ENCODE peak calls at places on chromosomes 2 and 18, in seven cellular contexts. R is SK-N-SH, C is A549, W is HCT116, I is K562, P is HepG2, K is GM12878. F is an unnamed sample.

GRCh38 chr2:26605195-26605968 is 35.8 kb downstream of the CIB4 start:
- DNase-seq in P (peak), K (peak), I (peak), C (peak), R (peak), W (peak), F (peak)

GRCh38 chr2:109527846-109528705 is 85.7 kb downstream of the SEPTIN10 start:
- DNase-seq in I (no peak), R (no peak), P (peak), W (no peak), K (no peak), C (no peak), F (no peak)

GRCh38 chr2:143691136-143691535 is 561.9 kb downstream of the ARHGAP15 start:
- DNase-seq in K (no peak), R (no peak), W (no peak), I (no peak), C (no peak), P (no peak), F (no peak)

GRCh38 chr2:51013060-51013746 is 18.7 kb downstream of the NRXN1 start:
- DNase-seq in P (peak), C (no peak), W (peak), I (no peak), K (no peak), R (no peak), F (peak)

GRCh38 chr2:109129356-109129920 is 433 bp downstream of the SH3RF3 start:
- DNase-seq in W (no peak), I (no peak), C (peak), R (peak), P (no peak), K (no peak), F (peak)

GRCh38 chr2:205660521-205661124 is 21.7 kb upstream of the NRP2 start:
- DNase-seq in R (no peak), I (no peak), C (no peak), K (no peak), P (no peak), W (no peak), F (no peak)

GRCh38 chr2:11963966-11964365 is 217.5 kb downstream of the LPIN1 start:
- DNase-seq in P (no peak), R (no peak), K (no peak), I (no peak), C (no peak), W (no peak), F (no peak)

GRCh38 chr2:175926272-175926671 is 75.8 kb downstream of the LNPK start:
- DNase-seq in K (no peak), I (no peak), R (no peak), W (no peak), C (no peak), P (no peak), F (no peak)

GRCh38 chr2:45406626-45407025 is 204.4 kb downstream of the SRBD1 start:
- DNase-seq in W (no peak), C (no peak), I (no peak), P (no peak), K (no peak), R (no peak), F (no peak)

GRCh38 chr2:19494241-19494640 is 135.8 kb upstream of the OSR1 start:
- DNase-seq in P (peak), I (no peak), R (no peak), K (no peak), C (no peak), W (no peak), F (no peak)

GRCh38 chr2:6290626-6291025 is 575.1 kb downstream of the CMPK2 start:
- DNase-seq in P (no peak), I (no peak), W (no peak), C (no peak), K (no peak), R (peak), F (no peak)

GRCh38 chr2:113076917-113077669 is 9.3 kb downstream of the IL1F10 start:
- DNase-seq in R (no peak), I (no peak), W (no peak), C (no peak), P (no peak), K (no peak), F (no peak)

GRCh38 chr2:102094917-102095316 is 47.6 kb upstream of the IL1R1 start:
- DNase-seq in W (peak), I (peak), K (no peak), C (no peak), R (no peak), P (peak), F (no peak)

GRCh38 chr18:74411475-74411874 is 45.6 kb downstream of the DIPK1C start:
- DNase-seq in C (no peak), R (no peak), P (no peak), I (no peak), K (no peak), W (no peak), F (no peak)

GRCh38 chr2:149458502-149458901 is 128.1 kb downstream of the LYPD6 start:
- DNase-seq in P (no peak), R (no peak), I (no peak), W (no peak), C (no peak), K (no peak), F (no peak)

GRCh38 chr2:48430528-48430927 is 99.4 kb upstream of the STON1 start:
- DNase-seq in K (no peak), C (no peak), W (no peak), P (no peak), I (no peak), R (no peak), F (no peak)

GRCh38 chr2:15517793-15518192 is 43.3 kb downstream of the NBAS start:
- DNase-seq in R (no peak), K (no peak), P (no peak), I (no peak), C (no peak), W (no peak), F (no peak)

GRCh38 chr18:57532987-57533386 is 53.5 kb downstream of the FECH start:
- DNase-seq in K (no peak), P (no peak), I (no peak), C (no peak), W (no peak), R (no peak), F (no peak)

GRCh38 chr2:10905872-10906143 is 5.9 kb upstream of the KCNF1 start:
- DNase-seq in C (no peak), I (no peak), W (no peak), K (no peak), R (no peak), P (no peak), F (no peak)
- H3K4me2 ChIP-seq in C (no peak), I (no peak), W (no peak), K (no peak), R (no peak), P (no peak), F (no peak)

GRCh38 chr2:96359866-96360265 is 24.3 kb downstream of the NCAPH start:
- DNase-seq in P (no peak), I (no peak), C (no peak), W (no peak), K (no peak), R (no peak), F (no peak)

GRCh38 chr2:96361751-96362150 is 26.2 kb downstream of the NCAPH start:
- DNase-seq in C (no peak), R (no peak), K (no peak), P (no peak), I (no peak), W (no peak), F (no peak)

GRCh38 chr2:96354492-96354891 is 18.9 kb downstream of the NCAPH start:
- DNase-seq in P (no peak), C (no peak), I (no peak), W (no peak), K (no peak), R (no peak), F (no peak)

GRCh38 chr2:96356889-96357288 is 21.3 kb downstream of the NCAPH start:
- DNase-seq in R (no peak), C (no peak), I (no peak), W (no peak), K (no peak), P (no peak), F (no peak)

DNA sequence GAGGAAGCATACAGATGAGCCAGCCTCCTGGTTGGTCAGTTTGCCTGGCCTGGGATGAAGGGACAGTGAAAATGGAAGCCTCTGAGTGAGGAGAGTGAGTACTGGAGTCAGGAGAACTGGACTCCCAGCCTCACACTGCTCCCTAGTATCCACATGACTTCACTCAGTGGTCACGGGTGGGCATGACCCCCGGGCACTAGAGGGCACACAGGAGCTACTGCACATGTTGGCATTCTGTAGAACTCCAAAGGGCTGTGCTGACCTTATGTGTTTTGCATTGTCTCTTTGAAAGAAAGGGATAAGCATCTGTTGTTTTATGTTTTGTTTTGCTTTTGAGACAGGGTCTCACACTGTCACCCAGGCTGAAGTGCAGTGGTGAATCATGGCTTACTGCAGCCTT is 23.7 kb downstream of the NCAPH start:
- DNase-seq in R (peak), C (no peak), I (no peak), P (no peak), K (no peak), W (no peak), F (no peak)
- TF ChIP-seq REST in R (no peak), C (no peak), I (no peak), P (no peak), K (no peak), W (no peak), F (no peak)

DNA sequence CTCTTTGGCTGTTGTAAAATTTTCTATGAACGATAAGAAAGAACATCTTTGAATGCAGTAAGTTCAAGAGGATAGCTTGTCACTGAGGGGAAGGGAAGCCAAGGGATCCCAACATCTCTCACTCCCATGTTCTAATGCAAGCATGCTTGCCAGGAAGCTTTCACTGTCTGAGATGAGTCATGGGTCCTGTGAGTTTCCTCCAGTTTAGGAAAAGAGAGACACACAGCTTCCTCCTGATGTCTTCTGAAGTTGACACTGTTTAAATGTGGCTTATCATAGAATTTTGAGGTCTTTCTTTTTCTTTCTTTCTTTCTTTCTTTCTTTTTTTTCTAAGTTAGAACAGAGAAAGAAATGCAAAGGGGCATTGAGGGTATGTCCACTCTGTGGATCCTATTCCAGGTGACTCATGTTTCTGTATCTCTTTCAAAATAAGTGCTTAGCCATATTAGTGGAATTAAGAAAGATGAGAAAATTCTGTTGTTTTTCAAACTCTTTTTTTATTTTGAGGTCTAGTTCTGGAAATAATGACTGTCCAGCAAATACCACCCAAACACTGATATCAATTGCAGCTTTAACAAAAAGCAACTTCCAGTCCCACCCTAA is 146.6 kb downstream of the RDH14 start:
- DNase-seq in I (no peak), C (peak), R (no peak), K (no peak), P (no peak), W (peak), F (no peak)
- H3K4me2 ChIP-seq in I (no peak), C (peak), R (peak), K (no peak), P (no peak), W (peak), F (no peak)

GRCh38 chr2:165074884-165075283 is 119.6 kb upstream of the SLC38A11 start:
- DNase-seq in P (no peak), C (no peak), R (no peak), K (no peak), I (no peak), W (no peak), F (no peak)
- TF ChIP-seq REST in P (no peak), C (no peak), R (no peak), K (no peak), I (no peak), W (no peak), F (no peak)

GRCh38 chr2:219209236-219209635 is 2.7 kb downstream of the ZFAND2B start:
- DNase-seq in C (no peak), P (no peak), K (no peak), I (no peak), R (no peak), W (no peak), F (no peak)
- H3K4me2 ChIP-seq in C (no peak), P (peak), K (no peak), I (no peak), R (no peak), W (no peak), F (no peak)

GRCh38 chr2:212721026-212721451 is 182.4 kb upstream of the ERBB4 start:
- DNase-seq in W (no peak), C (no peak), I (no peak), P (no peak), K (no peak), R (no peak), F (no peak)

GRCh38 chr2:212722046-212722445 is 183.4 kb upstream of the ERBB4 start:
- DNase-seq in R (no peak), C (no peak), K (no peak), P (no peak), I (no peak), W (no peak), F (no peak)

GRCh38 chr2:212726403-212726802 is 187.8 kb upstream of the ERBB4 start:
- DNase-seq in C (no peak), R (no peak), P (no peak), K (no peak), I (no peak), W (no peak), F (peak)

GRCh38 chr2:212725180-212725579 is 186.6 kb upstream of the ERBB4 start:
- DNase-seq in K (no peak), W (no peak), P (no peak), C (no peak), I (no peak), R (no peak), F (no peak)

DNA sequence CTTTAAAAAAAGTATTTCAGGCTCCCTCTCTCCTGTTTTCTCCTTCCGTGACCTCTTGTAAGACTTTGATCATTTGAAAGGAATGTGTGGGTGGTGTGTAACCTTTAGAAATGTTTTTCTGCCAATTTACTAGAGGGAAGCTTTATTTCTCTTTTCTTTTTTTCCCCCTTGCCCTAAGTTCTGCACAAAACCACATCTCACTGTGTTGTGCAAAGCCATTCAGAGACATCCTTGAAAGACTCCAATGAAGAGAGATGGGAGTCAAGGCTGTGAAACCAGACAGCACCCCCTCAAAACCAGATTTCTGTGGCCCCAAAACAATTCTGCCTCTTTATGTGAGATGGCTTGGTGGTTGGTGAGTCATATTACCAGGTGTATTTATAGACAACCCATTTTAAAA is 184.6 kb upstream of the ERBB4 start:
- DNase-seq in P (no peak), C (no peak), K (no peak), R (no peak), I (no peak), W (no peak), F (no peak)
- TF ChIP-seq REST in P (no peak), C (no peak), K (no peak), R (no peak), I (no peak), W (no peak), F (no peak)

GRCh38 chr2:172734711-172735645 is 667 bp upstream of the RAPGEF4 start:
- DNase-seq in P (no peak), C (peak), K (no peak), W (no peak), I (no peak), R (no peak), F (peak)
- H3K4me2 ChIP-seq in P (peak), C (peak), K (no peak), W (no peak), I (no peak), R (peak), F (peak)

GRCh38 chr18:68406761-68407160 is 308.1 kb downstream of the TMX3 start:
- DNase-seq in W (no peak), R (no peak), K (no peak), P (no peak), I (no peak), C (no peak), F (peak)

GRCh38 chr18:68414407-68414806 is 300.5 kb downstream of the TMX3 start:
- DNase-seq in W (no peak), K (no peak), C (no peak), R (no peak), P (no peak), I (no peak), F (peak)

GRCh38 chr18:68409585-68409984 is 305.3 kb downstream of the TMX3 start:
- DNase-seq in I (no peak), P (no peak), R (no peak), C (no peak), W (no peak), K (no peak), F (no peak)
- TF ChIP-seq REST in I (no peak), P (no peak), R (no peak), C (no peak), W (no peak), K (no peak), F (no peak)

F was measured in GM23338.